ENCODE peak calls at places on chromosomes 13 and 19, in eight cellular contexts. S is Panc1, M is SK-N-SH, I is GM23338, R is breast epithelium, Z is suprapubic skin, Y is transverse colon, B is stomach. V is an unnamed sample.

GRCh38 chr19:11814707-11815050 is 606 bp downstream of the ZNF440 start:
- DNase-seq in R (no peak), Y (peak; percentile 24), S (no peak), I (peak; percentile 55), M (no peak), B (no peak), Z (no peak), V (no peak)

GRCh38 chr19:32817252-32817912 is 52.2 kb downstream of the SLC7A9 start:
- DNase-seq in Y (peak; percentile 15), B (no peak), R (no peak), S (no peak), I (no peak), Z (peak; percentile 28), M (no peak), V (no peak)

GRCh38 chr13:60402022-60402421 is 5.0 kb downstream of the TDRD3 start:
- DNase-seq in R (no peak), I (no peak), M (no peak), B (no peak), Z (no peak), S (no peak), Y (no peak), V (no peak)

GRCh38 chr19:53057904-53058579 is 13.5 kb downstream of the ERVV-2 start:
- DNase-seq in M (peak; percentile 72), Y (no peak), S (no peak), B (no peak), I (peak; percentile 97), R (no peak), Z (no peak), V (no peak)

GRCh38 chr19:30799854-30800755 is 427.9 kb downstream of the ZNF536 start:
- DNase-seq in S (no peak), B (peak; percentile 28), Z (no peak), R (no peak), Y (peak; percentile 39), M (no peak), I (peak; percentile 81), V (peak; percentile 84)

GRCh38 chr13:51191743-51192142 is 30.5 kb upstream of the FAM124A start:
- DNase-seq in Z (no peak), R (no peak), M (no peak), B (no peak), S (no peak), I (no peak), Y (no peak), V (no peak)

GRCh38 chr19:45769821-45770191 is 754 bp upstream of the SIX5 start:
- DNase-seq in R (no peak), B (peak; percentile 49), Y (peak; percentile 65), Z (peak; percentile 83), I (peak; percentile 44), M (no peak), S (no peak), V (peak; percentile 89)

GRCh38 chr19:902446-903226 is 9.4 kb downstream of the RNU6-9 start:
- DNase-seq in M (no peak), B (no peak), Z (no peak), I (no peak), R (no peak), Y (no peak), S (no peak), V (no peak)

GRCh38 chr19:18415177-18415867 is 3.9 kb upstream of the SSBP4 start:
- DNase-seq in B (no peak), I (no peak), M (no peak), S (no peak), Y (peak; percentile 54), R (peak; percentile 69), Z (peak; percentile 90), V (peak; percentile 85)

GRCh38 chr13:98848736-98849135 is 96.3 kb upstream of the SLC15A1 start:
- DNase-seq in R (no peak), B (no peak), S (no peak), M (no peak), I (no peak), Z (no peak), Y (no peak), V (no peak)

GRCh38 chr19:53906211-53907192 is 2.6 kb upstream of the CACNG7 start:
- DNase-seq in M (peak; percentile 85), S (no peak), Z (no peak), Y (peak; percentile 36), I (peak; percentile 81), B (peak; percentile 44), R (no peak), V (peak; percentile 89)

GRCh38 chr19:46906221-46906620 is 45.4 kb downstream of the ARHGAP35 start:
- DNase-seq in I (no peak), R (no peak), Z (no peak), B (no peak), S (no peak), Y (no peak), M (no peak), V (no peak)

DNA sequence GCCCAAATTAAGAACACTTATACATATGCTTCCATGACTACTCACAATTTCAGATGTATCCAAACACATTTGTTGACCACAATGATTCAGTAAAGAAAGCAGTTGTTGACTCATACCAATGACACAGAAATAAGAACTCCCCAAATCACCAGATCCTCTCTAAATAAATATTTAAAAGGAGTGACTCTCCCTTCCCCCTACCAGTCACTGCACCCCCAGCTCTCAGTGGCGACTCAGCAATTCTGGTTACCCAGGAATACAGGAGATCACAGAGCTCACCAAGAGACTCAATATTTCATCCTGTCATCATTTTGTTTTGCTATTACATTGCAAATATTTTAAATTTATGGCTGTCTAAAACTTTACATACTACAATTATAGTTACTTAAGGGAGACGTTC is 131.5 kb downstream of the RGCC start:
- DNase-seq in Y (no peak), B (no peak), M (no peak), S (peak; percentile 77), I (peak; percentile 21), R (no peak), Z (no peak), V (no peak)
- H3K4me1 ChIP-seq in Y (no peaks in the 10 kb centered on the region), B (no peaks in the 10 kb centered on the region), M (no peaks in the 10 kb centered on the region), S (no peaks in the 10 kb centered on the region), I (no peaks in the 10 kb centered on the region), R (no peaks in the 10 kb centered on the region), Z (no peaks in the 10 kb centered on the region), V (no peaks in the 10 kb centered on the region)

GRCh38 chr19:39382991-39383828 is 7.7 kb downstream of the PAF1 start:
- DNase-seq in B (no peak), S (no peak), Z (no peak), I (no peak), Y (no peak), M (no peak), R (no peak), V (no peak)

GRCh38 chr19:39388657-39389056 is 2.2 kb downstream of the PAF1 start:
- DNase-seq in I (no peak), Z (no peak), R (no peak), B (no peak), Y (no peak), M (no peak), S (no peak), V (no peak)

GRCh38 chr19:39384839-39385568 is 5.9 kb downstream of the PAF1 start:
- DNase-seq in B (no peak), R (no peak), Z (no peak), Y (no peak), M (no peak), S (no peak), I (peak; percentile 31), V (no peak)

GRCh38 chr19:39386557-39386956 is 4.3 kb downstream of the PAF1 start:
- DNase-seq in B (no peak), R (no peak), Z (no peak), I (no peak), Y (no peak), M (no peak), S (no peak), V (no peak)

DNA sequence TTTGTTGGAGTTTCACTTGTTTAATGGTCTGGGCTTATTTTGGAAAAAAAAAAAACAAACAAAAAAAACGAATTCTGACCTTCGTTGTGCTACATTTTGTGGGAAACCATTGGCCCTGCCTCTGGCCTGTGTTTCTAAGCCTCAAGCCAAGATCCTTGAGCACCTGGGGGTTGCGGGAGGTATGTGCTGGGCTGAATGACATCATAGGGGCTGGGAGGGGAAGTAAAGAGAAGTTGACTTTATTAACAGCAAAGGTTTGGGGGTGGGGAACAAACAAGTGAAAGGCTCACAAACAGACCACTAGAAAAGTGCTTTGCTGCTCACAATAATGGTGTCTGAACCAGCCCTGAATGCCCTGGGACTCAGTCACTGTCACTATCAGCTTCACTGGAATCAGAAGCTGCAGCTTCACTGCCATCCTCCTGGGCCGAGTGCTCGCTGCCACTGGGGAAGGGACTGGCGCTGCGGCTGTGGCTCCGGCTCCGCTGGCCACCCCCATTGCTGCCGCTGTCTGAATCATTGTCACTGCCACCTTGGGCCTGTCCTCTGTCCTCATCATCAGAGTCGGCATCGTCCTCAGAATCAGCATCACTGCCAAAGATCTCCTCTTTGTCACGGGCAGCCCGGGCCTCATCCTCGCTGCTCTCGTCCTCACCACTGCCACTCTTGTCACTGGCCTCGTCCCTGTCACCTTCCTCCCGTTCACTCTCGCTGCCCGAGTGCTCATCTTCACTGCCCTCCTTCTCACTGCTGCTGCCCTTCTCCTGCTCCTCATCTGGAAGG is 5.1 kb downstream of the PAF1 start:
- DNase-seq in S (no peak), R (no peak), B (no peak), Z (no peak), I (no peak), M (no peak), Y (no peak), V (no peak)
- H3K36me3 ChIP-seq in S (peaks cover 87% of the 10 kb centered on the region), R (peaks cover 5% of the 10 kb centered on the region), B (peaks cover 72% of the 10 kb centered on the region), Z (peaks cover 87% of the 10 kb centered on the region), I (peaks cover 11% of the 10 kb centered on the region), M (peaks cover 38% of the 10 kb centered on the region), Y (peaks cover 29% of the 10 kb centered on the region), V (peaks cover 3% of the 10 kb centered on the region)

DNA sequence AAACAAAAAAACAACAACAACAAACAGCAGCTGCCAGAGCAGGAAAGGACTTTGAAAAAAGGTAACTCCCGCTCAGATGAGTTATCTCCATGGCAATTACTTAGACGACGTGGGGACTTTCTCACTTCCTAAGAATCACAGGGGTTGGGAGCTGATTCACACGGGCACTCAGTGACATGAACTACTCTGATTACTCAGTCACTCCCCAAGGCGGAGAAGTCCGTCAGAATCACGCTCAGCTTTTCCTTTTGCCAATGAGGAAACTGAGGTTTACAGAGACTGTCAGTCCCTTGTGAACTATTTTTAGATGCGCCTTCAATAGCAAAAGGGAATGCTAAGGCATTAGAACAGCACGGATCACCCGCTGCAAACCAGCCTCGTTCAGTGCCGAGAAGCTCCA is 32.3 kb upstream of the MATK start:
- DNase-seq in S (no peak), M (no peak), I (no peak), Z (no peak), R (no peak), B (no peak), Y (no peak), V (no peak)
- TF ChIP-seq POLR2AphosphoS5 in S (no peak), M (no peak), I (no peak), Z (no peak), R (no peak), B (no peak), Y (no peak), V (no peak)

GRCh38 chr19:2083174-2083854 is 12.8 kb downstream of the MOB3A start:
- DNase-seq in I (no peak), R (no peak), Y (peak; percentile 64), Z (no peak), B (no peak), M (peak; percentile 23), S (no peak), V (peak; percentile 90)
- H3K4me1 ChIP-seq in I (no peaks in the 10 kb centered on the region), R (no peaks in the 10 kb centered on the region), Y (no peaks in the 10 kb centered on the region), Z (peaks cover 71% of the 10 kb centered on the region), B (peaks cover 62% of the 10 kb centered on the region), M (no peaks in the 10 kb centered on the region), S (no peaks in the 10 kb centered on the region), V (peaks cover 44% of the 10 kb centered on the region)

GRCh38 chr19:3955688-3956087 is 15.2 kb downstream of the DAPK3 start:
- DNase-seq in R (no peak), Z (no peak), S (no peak), I (no peak), B (no peak), Y (no peak), M (no peak), V (no peak)
- H3K36me3 ChIP-seq in R (peaks cover 20% of the 10 kb centered on the region), Z (peaks cover 52% of the 10 kb centered on the region), S (no peaks in the 10 kb centered on the region), I (peaks cover 6% of the 10 kb centered on the region), B (peaks cover 28% of the 10 kb centered on the region), Y (peaks cover 27% of the 10 kb centered on the region), M (peaks cover 14% of the 10 kb centered on the region), V (peaks cover 54% of the 10 kb centered on the region)